ENCODE peak calls at places on chromosomes 1 and 21, in seven cellular contexts. One of them, this sample, is unnamed.

GRCh38 chr1:61743716-61744620 is 1.7 kb downstream of the PATJ start:
- DNase-seq in tibial artery: no peak
- DNase-seq in NCI-H748 treated with DMSO at 0.1 percent for 48 hours: no peak
- DNase-seq in HuH-7: no peak
- DNase-seq in AG04449: no peak
- DNase-seq in nephron progenitor cell: no peak
- DNase-seq in activated CD8-positive, alpha-beta memory T cell treated with anti-CD3 and anti-CD28 coated beads for 1 hour: no peak
- DNase-seq in this sample: no peak

GRCh38 chr1:85201340-85202091 is 700 bp upstream of the SYDE2 start:
- DNase-seq in tibial artery: peak; percentile 67
- DNase-seq in NCI-H748 treated with DMSO at 0.1 percent for 48 hours: no peak
- DNase-seq in HuH-7: peak; percentile 58
- DNase-seq in AG04449: no peak
- DNase-seq in nephron progenitor cell: peak; percentile 89
- DNase-seq in activated CD8-positive, alpha-beta memory T cell treated with anti-CD3 and anti-CD28 coated beads for 1 hour: peak; percentile 49
- DNase-seq in this sample: no peak

GRCh38 chr21:38561205-38561604 is 62.9 kb upstream of the ERG start:
- DNase-seq in tibial artery: no peak
- DNase-seq in NCI-H748 treated with DMSO at 0.1 percent for 48 hours: peak; percentile 41
- DNase-seq in HuH-7: no peak
- DNase-seq in AG04449: no peak
- DNase-seq in nephron progenitor cell: no peak
- DNase-seq in activated CD8-positive, alpha-beta memory T cell treated with anti-CD3 and anti-CD28 coated beads for 1 hour: no peak
- DNase-seq in this sample: no peak

GRCh38 chr1:9249534-9250335 is 15.2 kb downstream of the H6PD start:
- DNase-seq in tibial artery: peak; percentile 45
- DNase-seq in NCI-H748 treated with DMSO at 0.1 percent for 48 hours: no peak
- DNase-seq in HuH-7: peak; percentile 90
- DNase-seq in AG04449: no peak
- DNase-seq in nephron progenitor cell: peak; percentile 53
- DNase-seq in activated CD8-positive, alpha-beta memory T cell treated with anti-CD3 and anti-CD28 coated beads for 1 hour: no peak
- DNase-seq in this sample: no peak

GRCh38 chr21:37682908-37683307 is 233.3 kb downstream of the KCNJ6 start:
- DNase-seq in tibial artery: no peak
- DNase-seq in NCI-H748 treated with DMSO at 0.1 percent for 48 hours: no peak
- DNase-seq in HuH-7: no peak
- DNase-seq in AG04449: no peak
- DNase-seq in nephron progenitor cell: no peak
- DNase-seq in activated CD8-positive, alpha-beta memory T cell treated with anti-CD3 and anti-CD28 coated beads for 1 hour: no peak
- DNase-seq in this sample: no peak

GRCh38 chr1:169106921-169107672 is 607 bp downstream of the ATP1B1 start:
- DNase-seq in tibial artery: no peak
- DNase-seq in NCI-H748 treated with DMSO at 0.1 percent for 48 hours: no peak
- DNase-seq in HuH-7: no peak
- DNase-seq in AG04449: no peak
- DNase-seq in nephron progenitor cell: peak; percentile 61
- DNase-seq in activated CD8-positive, alpha-beta memory T cell treated with anti-CD3 and anti-CD28 coated beads for 1 hour: no peak
- DNase-seq in this sample: no peak

GRCh38 chr1:25140073-25140797 is 92.1 kb downstream of the SYF2 start:
- DNase-seq in tibial artery: no peak
- DNase-seq in NCI-H748 treated with DMSO at 0.1 percent for 48 hours: no peak
- DNase-seq in HuH-7: no peak
- DNase-seq in AG04449: no peak
- DNase-seq in nephron progenitor cell: no peak
- DNase-seq in activated CD8-positive, alpha-beta memory T cell treated with anti-CD3 and anti-CD28 coated beads for 1 hour: no peak
- DNase-seq in this sample: no peak

GRCh38 chr1:228335406-228336307 is 71.0 kb downstream of the TRIM11 start:
- DNase-seq in tibial artery: peak; percentile 8
- DNase-seq in NCI-H748 treated with DMSO at 0.1 percent for 48 hours: no peak
- DNase-seq in HuH-7: no peak
- DNase-seq in AG04449: no peak
- DNase-seq in nephron progenitor cell: peak; percentile 1
- DNase-seq in activated CD8-positive, alpha-beta memory T cell treated with anti-CD3 and anti-CD28 coated beads for 1 hour: no peak
- DNase-seq in this sample: no peak

GRCh38 chr21:37166733-37167132 is 93.7 kb downstream of the TTC3 start:
- DNase-seq in tibial artery: no peak
- DNase-seq in NCI-H748 treated with DMSO at 0.1 percent for 48 hours: no peak
- DNase-seq in HuH-7: no peak
- DNase-seq in AG04449: no peak
- DNase-seq in nephron progenitor cell: no peak
- DNase-seq in activated CD8-positive, alpha-beta memory T cell treated with anti-CD3 and anti-CD28 coated beads for 1 hour: no peak
- DNase-seq in this sample: no peak

GRCh38 chr1:77762072-77762476 is 2.4 kb upstream of the USP33 start:
- DNase-seq in tibial artery: no peak
- DNase-seq in NCI-H748 treated with DMSO at 0.1 percent for 48 hours: no peak
- DNase-seq in HuH-7: no peak
- DNase-seq in AG04449: no peak
- DNase-seq in nephron progenitor cell: no peak
- DNase-seq in activated CD8-positive, alpha-beta memory T cell treated with anti-CD3 and anti-CD28 coated beads for 1 hour: no peak
- DNase-seq in this sample: no peak

GRCh38 chr1:94658221-94658620 is 116.7 kb upstream of the F3 start:
- DNase-seq in tibial artery: peak; percentile 54
- DNase-seq in NCI-H748 treated with DMSO at 0.1 percent for 48 hours: no peak
- DNase-seq in HuH-7: peak; percentile 34
- DNase-seq in AG04449: no peak
- DNase-seq in nephron progenitor cell: no peak
- DNase-seq in activated CD8-positive, alpha-beta memory T cell treated with anti-CD3 and anti-CD28 coated beads for 1 hour: no peak
- DNase-seq in this sample: no peak

GRCh38 chr21:42190492-42190875 is 28.5 kb upstream of the ABCG1 start:
- DNase-seq in tibial artery: no peak
- DNase-seq in NCI-H748 treated with DMSO at 0.1 percent for 48 hours: no peak
- DNase-seq in HuH-7: no peak
- DNase-seq in AG04449: no peak
- DNase-seq in nephron progenitor cell: no peak
- DNase-seq in activated CD8-positive, alpha-beta memory T cell treated with anti-CD3 and anti-CD28 coated beads for 1 hour: no peak
- DNase-seq in this sample: no peak

GRCh38 chr21:38277501-38278111 is 20.8 kb downstream of the KCNJ15 start:
- DNase-seq in tibial artery: peak; percentile 89
- DNase-seq in NCI-H748 treated with DMSO at 0.1 percent for 48 hours: no peak
- DNase-seq in HuH-7: no peak
- DNase-seq in AG04449: peak; percentile 96
- DNase-seq in nephron progenitor cell: no peak
- DNase-seq in activated CD8-positive, alpha-beta memory T cell treated with anti-CD3 and anti-CD28 coated beads for 1 hour: no peak
- DNase-seq in this sample: peak; percentile 94

GRCh38 chr1:116331523-116331922 is 41.5 kb upstream of the ATP1A1 start:
- DNase-seq in tibial artery: no peak
- DNase-seq in NCI-H748 treated with DMSO at 0.1 percent for 48 hours: no peak
- DNase-seq in HuH-7: no peak
- DNase-seq in AG04449: no peak
- DNase-seq in nephron progenitor cell: no peak
- DNase-seq in activated CD8-positive, alpha-beta memory T cell treated with anti-CD3 and anti-CD28 coated beads for 1 hour: no peak
- DNase-seq in this sample: no peak

GRCh38 chr1:111878649-111879048 is 110.8 kb downstream of the KCND3 start:
- DNase-seq in tibial artery: no peak
- DNase-seq in NCI-H748 treated with DMSO at 0.1 percent for 48 hours: no peak
- DNase-seq in HuH-7: no peak
- DNase-seq in AG04449: no peak
- DNase-seq in nephron progenitor cell: no peak
- DNase-seq in activated CD8-positive, alpha-beta memory T cell treated with anti-CD3 and anti-CD28 coated beads for 1 hour: no peak
- DNase-seq in this sample: no peak

GRCh38 chr1:25727819-25728286 is 72.1 kb upstream of the SELENON start:
- DNase-seq in tibial artery: peak; percentile 63
- DNase-seq in NCI-H748 treated with DMSO at 0.1 percent for 48 hours: no peak
- DNase-seq in HuH-7: no peak
- DNase-seq in AG04449: no peak
- DNase-seq in nephron progenitor cell: no peak
- DNase-seq in activated CD8-positive, alpha-beta memory T cell treated with anti-CD3 and anti-CD28 coated beads for 1 hour: no peak
- DNase-seq in this sample: no peak

GRCh38 chr1:230812568-230812967 is 55.8 kb downstream of the C1orf198 start:
- DNase-seq in tibial artery: no peak
- DNase-seq in NCI-H748 treated with DMSO at 0.1 percent for 48 hours: no peak
- DNase-seq in HuH-7: no peak
- DNase-seq in AG04449: no peak
- DNase-seq in nephron progenitor cell: no peak
- DNase-seq in activated CD8-positive, alpha-beta memory T cell treated with anti-CD3 and anti-CD28 coated beads for 1 hour: no peak
- DNase-seq in this sample: no peak

GRCh38 chr1:211965108-211965805 is 70.1 kb downstream of the INTS7 start:
- DNase-seq in tibial artery: no peak
- DNase-seq in NCI-H748 treated with DMSO at 0.1 percent for 48 hours: no peak
- DNase-seq in HuH-7: no peak
- DNase-seq in AG04449: no peak
- DNase-seq in nephron progenitor cell: no peak
- DNase-seq in activated CD8-positive, alpha-beta memory T cell treated with anti-CD3 and anti-CD28 coated beads for 1 hour: no peak
- DNase-seq in this sample: no peak

GRCh38 chr1:157574836-157575235 is 22.5 kb upstream of the FCRL5 start:
- DNase-seq in tibial artery: no peak
- DNase-seq in NCI-H748 treated with DMSO at 0.1 percent for 48 hours: no peak
- DNase-seq in HuH-7: no peak
- DNase-seq in AG04449: no peak
- DNase-seq in nephron progenitor cell: no peak
- DNase-seq in activated CD8-positive, alpha-beta memory T cell treated with anti-CD3 and anti-CD28 coated beads for 1 hour: no peak
- DNase-seq in this sample: no peak

GRCh38 chr1:17777818-17778217 is 22.7 kb downstream of the ACTL8 start:
- DNase-seq in tibial artery: no peak
- DNase-seq in NCI-H748 treated with DMSO at 0.1 percent for 48 hours: no peak
- DNase-seq in HuH-7: no peak
- DNase-seq in AG04449: no peak
- DNase-seq in nephron progenitor cell: no peak
- DNase-seq in activated CD8-positive, alpha-beta memory T cell treated with anti-CD3 and anti-CD28 coated beads for 1 hour: no peak
- DNase-seq in this sample: no peak

GRCh38 chr1:225532240-225532944 is 104.6 kb upstream of the LBR start:
- DNase-seq in tibial artery: no peak
- DNase-seq in NCI-H748 treated with DMSO at 0.1 percent for 48 hours: peak; percentile 5
- DNase-seq in HuH-7: no peak
- DNase-seq in AG04449: no peak
- DNase-seq in nephron progenitor cell: no peak
- DNase-seq in activated CD8-positive, alpha-beta memory T cell treated with anti-CD3 and anti-CD28 coated beads for 1 hour: no peak
- DNase-seq in this sample: no peak

GRCh38 chr1:156368157-156368658 is 803 bp upstream of the RHBG start:
- DNase-seq in tibial artery: no peak
- DNase-seq in NCI-H748 treated with DMSO at 0.1 percent for 48 hours: no peak
- DNase-seq in HuH-7: no peak
- DNase-seq in AG04449: no peak
- DNase-seq in nephron progenitor cell: no peak
- DNase-seq in activated CD8-positive, alpha-beta memory T cell treated with anti-CD3 and anti-CD28 coated beads for 1 hour: no peak
- DNase-seq in this sample: no peak

GRCh38 chr1:24707659-24708058 is 37.6 kb upstream of the CLIC4 start:
- DNase-seq in tibial artery: no peak
- DNase-seq in NCI-H748 treated with DMSO at 0.1 percent for 48 hours: no peak
- DNase-seq in HuH-7: no peak
- DNase-seq in AG04449: no peak
- DNase-seq in nephron progenitor cell: no peak
- DNase-seq in activated CD8-positive, alpha-beta memory T cell treated with anti-CD3 and anti-CD28 coated beads for 1 hour: no peak
- DNase-seq in this sample: no peak

GRCh38 chr1:15965228-15965767 is 10.6 kb downstream of the ZBTB17 start:
- DNase-seq in tibial artery: no peak
- DNase-seq in NCI-H748 treated with DMSO at 0.1 percent for 48 hours: no peak
- DNase-seq in HuH-7: no peak
- DNase-seq in AG04449: no peak
- DNase-seq in nephron progenitor cell: no peak
- DNase-seq in activated CD8-positive, alpha-beta memory T cell treated with anti-CD3 and anti-CD28 coated beads for 1 hour: no peak
- DNase-seq in this sample: no peak

GRCh38 chr1:118485757-118486156 is 300.7 kb upstream of the SPAG17 start:
- DNase-seq in tibial artery: no peak
- DNase-seq in NCI-H748 treated with DMSO at 0.1 percent for 48 hours: peak; percentile 60
- DNase-seq in HuH-7: no peak
- DNase-seq in AG04449: no peak
- DNase-seq in nephron progenitor cell: no peak
- DNase-seq in activated CD8-positive, alpha-beta memory T cell treated with anti-CD3 and anti-CD28 coated beads for 1 hour: no peak
- DNase-seq in this sample: no peak

GRCh38 chr1:239744851-239745250 is 346.8 kb upstream of the FMN2 start:
- DNase-seq in tibial artery: no peak
- DNase-seq in NCI-H748 treated with DMSO at 0.1 percent for 48 hours: no peak
- DNase-seq in HuH-7: no peak
- DNase-seq in AG04449: no peak
- DNase-seq in nephron progenitor cell: no peak
- DNase-seq in activated CD8-positive, alpha-beta memory T cell treated with anti-CD3 and anti-CD28 coated beads for 1 hour: no peak
- DNase-seq in this sample: no peak

GRCh38 chr1:103129255-103129654 is 20.9 kb upstream of the COL11A1 start:
- DNase-seq in tibial artery: no peak
- DNase-seq in NCI-H748 treated with DMSO at 0.1 percent for 48 hours: no peak
- DNase-seq in HuH-7: no peak
- DNase-seq in AG04449: peak; percentile 65
- DNase-seq in nephron progenitor cell: no peak
- DNase-seq in activated CD8-positive, alpha-beta memory T cell treated with anti-CD3 and anti-CD28 coated beads for 1 hour: no peak
- DNase-seq in this sample: peak; percentile 41

GRCh38 chr1:9780554-9781110 is 43.1 kb downstream of the CLSTN1 start:
- DNase-seq in tibial artery: no peak
- DNase-seq in NCI-H748 treated with DMSO at 0.1 percent for 48 hours: no peak
- DNase-seq in HuH-7: no peak
- DNase-seq in AG04449: no peak
- DNase-seq in nephron progenitor cell: no peak
- DNase-seq in activated CD8-positive, alpha-beta memory T cell treated with anti-CD3 and anti-CD28 coated beads for 1 hour: no peak
- DNase-seq in this sample: no peak

GRCh38 chr21:44949161-44950015 is 9.6 kb downstream of the SLX9 start:
- DNase-seq in tibial artery: peak; percentile 89
- DNase-seq in NCI-H748 treated with DMSO at 0.1 percent for 48 hours: no peak
- DNase-seq in HuH-7: peak; percentile 98
- DNase-seq in AG04449: no peak
- DNase-seq in nephron progenitor cell: peak; percentile 94
- DNase-seq in activated CD8-positive, alpha-beta memory T cell treated with anti-CD3 and anti-CD28 coated beads for 1 hour: peak; percentile 81
- DNase-seq in this sample: no peak

GRCh38 chr1:5745776-5746610 is 246.2 kb downstream of the NPHP4 start:
- DNase-seq in tibial artery: peak; percentile 34
- DNase-seq in NCI-H748 treated with DMSO at 0.1 percent for 48 hours: peak; percentile 71
- DNase-seq in HuH-7: peak; percentile 90
- DNase-seq in AG04449: peak; percentile 1
- DNase-seq in nephron progenitor cell: peak; percentile 85
- DNase-seq in activated CD8-positive, alpha-beta memory T cell treated with anti-CD3 and anti-CD28 coated beads for 1 hour: peak; percentile 42
- DNase-seq in this sample: no peak

GRCh38 chr1:179369751-179370341 is 4.1 kb downstream of the AXDND1 start:
- DNase-seq in tibial artery: no peak
- DNase-seq in NCI-H748 treated with DMSO at 0.1 percent for 48 hours: peak; percentile 41
- DNase-seq in HuH-7: peak; percentile 51
- DNase-seq in AG04449: peak; percentile 31
- DNase-seq in nephron progenitor cell: peak; percentile 33
- DNase-seq in activated CD8-positive, alpha-beta memory T cell treated with anti-CD3 and anti-CD28 coated beads for 1 hour: no peak
- DNase-seq in this sample: no peak

GRCh38 chr1:163290025-163290610 is 31.6 kb upstream of the NUF2 start:
- DNase-seq in tibial artery: no peak
- DNase-seq in NCI-H748 treated with DMSO at 0.1 percent for 48 hours: peak; percentile 93
- DNase-seq in HuH-7: no peak
- DNase-seq in AG04449: no peak
- DNase-seq in nephron progenitor cell: no peak
- DNase-seq in activated CD8-positive, alpha-beta memory T cell treated with anti-CD3 and anti-CD28 coated beads for 1 hour: no peak
- DNase-seq in this sample: no peak

GRCh38 chr1:112093372-112093694 is 103.9 kb upstream of the KCND3 start:
- DNase-seq in tibial artery: no peak
- DNase-seq in NCI-H748 treated with DMSO at 0.1 percent for 48 hours: no peak
- DNase-seq in HuH-7: no peak
- DNase-seq in AG04449: no peak
- DNase-seq in nephron progenitor cell: no peak
- DNase-seq in activated CD8-positive, alpha-beta memory T cell treated with anti-CD3 and anti-CD28 coated beads for 1 hour: no peak
- DNase-seq in this sample: no peak